ENCODE peak calls at places on chromosomes 6 and 20, in six cellular contexts. S, F, A, D, X and J are unnamed samples.

GRCh38 chr20:25453035-25453810 is 45.8 kb downstream of the GINS1 start:
- DNase-seq in X (peak; percentile 3), A (peak; percentile 77), F (no peak), S (no peak), D (no peak), J (no peak)

GRCh38 chr6:45584127-45584526 is 206.4 kb upstream of the SUPT3H start:
- DNase-seq in D (no peak), A (no peak), F (no peak), X (no peak), S (no peak), J (no peak)

GRCh38 chr6:161949531-161949930 is 675.7 kb upstream of the AGPAT4 start:
- DNase-seq in D (no peak), A (no peak), F (no peak), S (no peak), X (peak; percentile 42), J (no peak)

GRCh38 chr6:41901882-41902519 is 6.8 kb upstream of the USP49 start:
- DNase-seq in S (peak; percentile 44), D (no peak), A (no peak), X (peak; percentile 42), F (no peak), J (peak; percentile 71)

GRCh38 chr6:150016324-150017185 is 8.8 kb downstream of the RAET1L start:
- DNase-seq in D (peak; percentile 65), F (peak; percentile 82), X (peak; percentile 86), S (peak; percentile 77), A (peak; percentile 64), J (peak; percentile 88)

GRCh38 chr6:41439524-41440418 is 104.4 kb downstream of the NCR2 start:
- DNase-seq in S (no peak), X (no peak), D (no peak), F (no peak), A (no peak), J (no peak)

GRCh38 chr20:10239954-10240353 is 21.3 kb downstream of the SNAP25 start:
- DNase-seq in F (peak; percentile 43), D (no peak), X (no peak), S (no peak), A (no peak), J (no peak)

GRCh38 chr6:134381926-134382325 is 64.0 kb upstream of the SGK1 start:
- DNase-seq in F (no peak), X (no peak), S (no peak), A (no peak), D (no peak), J (no peak)

GRCh38 chr20:63878855-63879254 is 13.8 kb downstream of the TPD52L2 start:
- DNase-seq in D (no peak), X (no peak), F (no peak), A (no peak), S (no peak), J (no peak)

GRCh38 chr6:12911387-12911960 is 194.9 kb downstream of the PHACTR1 start:
- DNase-seq in F (peak; percentile 50), X (peak; percentile 68), S (peak; percentile 48), D (no peak), A (peak; percentile 46), J (peak; percentile 56)

GRCh38 chr6:43878823-43879495 is 108.9 kb downstream of the VEGFA start:
- DNase-seq in D (no peak), S (no peak), F (no peak), A (peak; percentile 80), X (peak; percentile 39), J (no peak)

GRCh38 chr6:38391206-38391908 is 248.4 kb downstream of the BTBD9 start:
- DNase-seq in F (peak; percentile 8), A (no peak), D (peak; percentile 13), S (peak; percentile 40), X (peak; percentile 65), J (no peak)

GRCh38 chr6:116605935-116606334 is 10.3 kb upstream of the RSPH4A start:
- DNase-seq in A (no peak), X (no peak), D (no peak), S (no peak), F (no peak), J (no peak)

GRCh38 chr20:25484911-25485511 is 77.5 kb downstream of the GINS1 start:
- DNase-seq in A (no peak), F (no peak), X (no peak), S (no peak), D (no peak), J (no peak)

GRCh38 chr6:129105035-129105434 is 222.1 kb downstream of the LAMA2 start:
- DNase-seq in X (no peak), A (no peak), S (no peak), F (no peak), D (no peak), J (no peak)

GRCh38 chr6:6911391-6911790 is 196.4 kb upstream of the RREB1 start:
- DNase-seq in F (no peak), X (no peak), S (no peak), D (no peak), A (no peak), J (no peak)

GRCh38 chr20:41476013-41476441 is 109.4 kb upstream of the EMILIN3 start:
- DNase-seq in A (no peak), X (peak; percentile 67), F (no peak), D (no peak), S (no peak), J (no peak)

GRCh38 chr6:3838992-3839867 is 9.9 kb upstream of the FAM50B start:
- DNase-seq in S (no peak), F (no peak), A (no peak), D (no peak), X (peak; percentile 70), J (no peak)

GRCh38 chr20:43744121-43744520 is 17.3 kb upstream of the GTSF1L start:
- DNase-seq in A (no peak), S (no peak), F (peak; percentile 27), X (peak; percentile 44), D (no peak), J (no peak)

GRCh38 chr6:161318456-161318855 is 44.6 kb upstream of the AGPAT4 start:
- DNase-seq in A (no peak), X (no peak), D (no peak), S (no peak), F (no peak), J (no peak)

GRCh38 chr20:10111144-10111771 is 76.5 kb downstream of the ANKEF1 start:
- DNase-seq in A (no peak), S (no peak), F (peak; percentile 62), X (no peak), D (no peak), J (no peak)

GRCh38 chr6:15430947-15431405 is 185.1 kb downstream of the JARID2 start:
- DNase-seq in D (no peak), F (no peak), X (peak; percentile 52), S (no peak), A (no peak), J (no peak)
- H4K20me1 ChIP-seq in D (no peaks in the 10 kb centered on the region), F (no peaks in the 10 kb centered on the region), X (peaks cover 12% of the 10 kb centered on the region), S (peaks cover 99% of the 10 kb centered on the region), A (peaks cover 3% of the 10 kb centered on the region), J (peaks cover 47% of the 10 kb centered on the region)

DNA sequence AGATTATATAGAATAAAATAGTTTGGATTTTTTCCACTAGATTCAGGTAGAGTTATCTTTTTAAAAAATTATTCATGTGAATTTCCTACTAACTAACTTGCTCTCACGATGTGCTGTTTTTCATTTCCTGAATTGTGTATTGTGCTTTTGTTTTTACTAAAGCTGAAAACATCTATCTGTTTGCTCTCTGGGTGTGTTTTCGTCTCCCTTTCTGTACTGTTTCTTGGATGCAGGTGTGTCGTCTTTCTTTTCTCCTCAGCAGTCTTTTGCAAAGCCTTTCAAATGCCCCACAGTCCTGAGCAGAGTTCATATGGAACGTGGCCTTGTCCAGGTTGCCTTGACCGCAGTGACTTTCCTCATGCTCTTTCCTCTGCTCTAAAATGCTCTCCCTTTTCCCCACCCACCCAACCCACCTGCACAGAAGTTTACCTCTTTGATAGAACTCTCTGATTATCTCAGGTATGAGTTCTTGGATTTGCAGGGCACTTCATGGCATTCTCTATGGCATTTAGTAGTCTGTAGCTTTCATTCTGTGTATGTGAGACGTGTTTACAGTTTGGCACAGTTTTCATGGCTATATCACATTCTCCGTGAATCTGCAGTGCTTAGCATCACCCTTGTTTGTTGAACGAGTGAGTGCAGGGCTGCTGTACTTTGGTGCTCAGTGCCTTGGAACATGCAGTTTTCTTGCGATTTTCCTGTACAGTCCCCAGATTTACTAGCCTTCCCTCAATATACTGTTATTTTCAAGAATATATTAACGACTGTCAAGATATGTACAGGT is 77.1 kb downstream of the FARS2 start:
- DNase-seq in S (no peak), F (no peak), A (no peak), D (no peak), X (no peak), J (no peak)
- H3K9me2 ChIP-seq in S (no peaks in the 10 kb centered on the region), F (peaks cover 4% of the 10 kb centered on the region), A (no peaks in the 10 kb centered on the region), D (no peaks in the 10 kb centered on the region), X (peaks cover 4% of the 10 kb centered on the region), J (no peaks in the 10 kb centered on the region)

GRCh38 chr6:156852147-156852857 is 75.1 kb downstream of the ARID1B start:
- DNase-seq in A (no peak), D (no peak), X (no peak), S (no peak), F (no peak), J (peak; percentile 71)
- H3K4me2 ChIP-seq in A (no peak overlapping the region), D (no peak overlapping the region), X (no peak overlapping the region), S (peak overlapping the region; percentile 58), F (no peak overlapping the region), J (peak overlapping the region; percentile 79)

DNA sequence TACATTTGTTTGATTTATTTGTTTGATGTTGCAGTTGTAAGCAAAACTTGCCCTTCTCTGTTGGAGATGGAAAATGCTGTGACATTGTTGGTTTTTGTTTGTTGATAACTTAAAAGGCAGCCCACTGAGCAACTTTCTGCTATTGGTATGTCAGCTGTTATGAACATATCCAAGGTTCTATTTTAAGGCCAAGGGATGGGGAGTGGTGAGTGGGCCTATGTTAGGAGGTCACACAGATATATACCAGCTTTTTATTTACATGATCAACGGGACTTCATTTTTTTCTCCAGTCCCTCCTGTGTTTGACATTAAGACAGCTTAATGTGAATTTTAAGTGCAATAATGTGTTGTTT is 5.8 kb downstream of the QKI start:
- DNase-seq in S (no peak), D (no peak), X (peak; percentile 20), F (no peak), A (no peak), J (no peak)
- H4K20me1 ChIP-seq in S (peaks cover 34% of the 10 kb centered on the region), D (no peaks in the 10 kb centered on the region), X (peaks cover 10% of the 10 kb centered on the region), F (peaks cover 84% of the 10 kb centered on the region), A (peaks cover 84% of the 10 kb centered on the region), J (no peaks in the 10 kb centered on the region)